ENCODE peak calls at places on chromosome 20, in seven cellular contexts. C, V, E, Z, X, W and N are unnamed samples.

GRCh38 chr20:57662313-57663240 is 42.4 kb upstream of the ZBP1 start:
- DNase-seq in C (no peak), V (peak), E (no peak), Z (no peak), X (peak), W (no peak), N (peak)

GRCh38 chr20:13035399-13036173 is 26.8 kb downstream of the SPTLC3 start:
- DNase-seq in C (no peak), V (no peak), E (no peak), Z (no peak), X (no peak), W (no peak), N (no peak)

GRCh38 chr20:709421-709820 is 33.8 kb upstream of the SCRT2 start:
- DNase-seq in C (no peak), V (no peak), E (no peak), Z (peak), X (peak), W (peak), N (peak)

GRCh38 chr20:62214067-62214466 is 6.0 kb downstream of the HRH3 start:
- DNase-seq in C (no peak), V (peak), E (no peak), Z (no peak), X (no peak), W (no peak), N (peak)

GRCh38 chr20:40692240-40693011 is 3.4 kb upstream of the MAFB start:
- DNase-seq in C (no peak), V (peak), E (no peak), Z (no peak), X (no peak), W (no peak), N (no peak)

GRCh38 chr20:871436-871835 is 37.9 kb downstream of the FAM110A start:
- DNase-seq in C (no peak), V (no peak), E (no peak), Z (no peak), X (no peak), W (no peak), N (no peak)

GRCh38 chr20:31595654-31596411 is 9.3 kb upstream of the ID1 start:
- DNase-seq in C (peak), V (peak), E (no peak), Z (peak), X (peak), W (peak), N (peak)

GRCh38 chr20:53365676-53366075 is 228.0 kb downstream of the ZNF217 start:
- DNase-seq in C (no peak), V (no peak), E (no peak), Z (no peak), X (no peak), W (no peak), N (no peak)

GRCh38 chr20:62368629-62369507 is 1.8 kb upstream of the LAMA5 start:
- DNase-seq in C (peak), V (peak), E (no peak), Z (peak), X (no peak), W (no peak), N (peak)

GRCh38 chr20:9087531-9088217 is 18.8 kb downstream of the PLCB4 start:
- DNase-seq in C (no peak), V (no peak), E (no peak), Z (no peak), X (no peak), W (no peak), N (no peak)

GRCh38 chr20:23265226-23265625 is 85.4 kb upstream of the NXT1 start:
- DNase-seq in C (peak), V (no peak), E (no peak), Z (peak), X (no peak), W (no peak), N (no peak)

GRCh38 chr20:13042458-13042794 is 33.7 kb downstream of the SPTLC3 start:
- DNase-seq in C (no peak), V (no peak), E (no peak), Z (no peak), X (no peak), W (no peak), N (no peak)

GRCh38 chr20:57508381-57508780 is 16.6 kb downstream of the CTCFL start:
- DNase-seq in C (no peak), V (no peak), E (no peak), Z (no peak), X (no peak), W (no peak), N (no peak)

GRCh38 chr20:39880890-39881289 is 808.1 kb downstream of the MAFB start:
- DNase-seq in C (no peak), V (no peak), E (no peak), Z (peak), X (no peak), W (no peak), N (no peak)

GRCh38 chr20:58149412-58150091 is 78.9 kb downstream of the ANKRD60 start:
- DNase-seq in C (no peak), V (no peak), E (no peak), Z (no peak), X (no peak), W (no peak), N (no peak)

GRCh38 chr20:53960586-53961386 is 109.6 kb downstream of the BCAS1 start:
- DNase-seq in C (no peak), V (no peak), E (no peak), Z (no peak), X (no peak), W (no peak), N (no peak)

GRCh38 chr20:58374906-58375760 is 13.9 kb upstream of the VAPB start:
- DNase-seq in C (peak), V (no peak), E (no peak), Z (peak), X (no peak), W (no peak), N (peak)

GRCh38 chr20:55555075-55555650 is 450.2 kb downstream of the CBLN4 start:
- DNase-seq in C (no peak), V (no peak), E (no peak), Z (no peak), X (no peak), W (no peak), N (no peak)

GRCh38 chr20:36573798-36574277 is 441 bp downstream of the TGIF2 start:
- DNase-seq in C (no peak), V (peak), E (no peak), Z (no peak), X (peak), W (peak), N (peak)

GRCh38 chr20:52190437-52191131 is 995 bp downstream of the ZFP64 start:
- DNase-seq in C (peak), V (no peak), E (peak), Z (peak), X (no peak), W (peak), N (no peak)

GRCh38 chr20:2585811-2586210 is 49.4 kb downstream of the TMC2 start:
- DNase-seq in C (peak), V (no peak), E (no peak), Z (peak), X (no peak), W (no peak), N (no peak)

GRCh38 chr20:31837896-31838397 is 7.5 kb downstream of the FOXS1 start:
- DNase-seq in C (peak), V (no peak), E (no peak), Z (peak), X (no peak), W (no peak), N (peak)

GRCh38 chr20:4470375-4470774 is 251.3 kb upstream of the PRND start:
- DNase-seq in C (peak), V (no peak), E (no peak), Z (no peak), X (no peak), W (no peak), N (no peak)

GRCh38 chr20:52926505-52926904 is 45.7 kb upstream of the TSHZ2 start:
- DNase-seq in C (no peak), V (no peak), E (no peak), Z (no peak), X (no peak), W (no peak), N (no peak)

GRCh38 chr20:53692465-53693067 is 98.9 kb upstream of the ZNF217 start:
- DNase-seq in C (peak), V (no peak), E (no peak), Z (peak), X (no peak), W (peak), N (peak)

DNA sequence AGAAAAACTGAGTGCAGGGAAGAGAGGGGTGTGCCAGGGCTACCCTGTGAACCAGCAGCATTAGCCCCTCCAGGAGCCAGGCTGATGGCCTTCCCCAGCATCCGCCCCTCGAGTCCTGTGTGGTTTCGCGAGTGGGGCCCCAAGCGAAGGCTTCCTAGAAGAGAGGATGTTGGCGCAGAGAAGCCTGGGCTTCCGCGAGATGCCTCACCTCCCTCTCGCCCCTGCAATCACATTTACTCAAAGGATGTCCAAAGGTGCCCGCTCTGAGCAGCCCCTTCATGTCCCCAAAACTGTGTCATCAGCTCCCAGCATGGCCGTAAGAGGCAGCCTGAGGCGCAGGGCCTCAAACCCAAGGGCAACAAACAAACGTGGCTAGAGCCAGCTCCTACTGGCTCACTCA is 111.7 kb downstream of the PREX1 start:
- DNase-seq in C (no peak), V (no peak), E (peak), Z (no peak), X (no peak), W (no peak), N (no peak)
- H3K27ac ChIP-seq in C (no peak), V (peak), E (peak), Z (no peak), X (peak), W (no peak), N (no peak)

DNA sequence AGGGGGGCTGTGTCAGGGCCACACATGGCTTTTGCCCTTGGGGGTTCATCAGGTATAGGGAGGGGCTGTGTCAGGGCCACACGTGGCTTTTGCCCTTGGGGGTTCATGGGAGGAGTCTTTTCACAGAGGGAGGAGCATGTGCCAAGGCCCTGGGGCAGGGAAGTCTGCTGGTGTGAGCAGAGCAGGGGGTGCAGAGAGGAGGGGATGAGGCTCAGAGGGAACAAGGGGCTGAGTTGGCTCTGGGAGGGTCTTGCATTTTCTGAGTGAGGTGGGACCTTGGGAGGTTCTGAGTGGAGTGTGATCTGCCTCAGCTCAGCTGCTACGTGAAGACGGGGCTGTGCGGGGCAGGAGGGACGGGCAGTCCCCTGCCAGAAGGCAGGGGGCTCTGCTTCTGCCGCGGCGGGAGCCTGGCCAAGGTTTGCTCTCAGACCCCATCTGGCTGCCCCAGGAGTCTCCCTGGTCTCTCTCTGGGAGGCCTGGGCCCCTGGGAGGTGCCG is 6.0 kb upstream of the SOX18 start:
- DNase-seq in C (no peak), V (no peak), E (no peak), Z (no peak), X (no peak), W (no peak), N (no peak)
- H3K4me3 ChIP-seq in C (no peak), V (no peak), E (no peak), Z (no peak), X (no peak), W (no peak), N (no peak)

DNA sequence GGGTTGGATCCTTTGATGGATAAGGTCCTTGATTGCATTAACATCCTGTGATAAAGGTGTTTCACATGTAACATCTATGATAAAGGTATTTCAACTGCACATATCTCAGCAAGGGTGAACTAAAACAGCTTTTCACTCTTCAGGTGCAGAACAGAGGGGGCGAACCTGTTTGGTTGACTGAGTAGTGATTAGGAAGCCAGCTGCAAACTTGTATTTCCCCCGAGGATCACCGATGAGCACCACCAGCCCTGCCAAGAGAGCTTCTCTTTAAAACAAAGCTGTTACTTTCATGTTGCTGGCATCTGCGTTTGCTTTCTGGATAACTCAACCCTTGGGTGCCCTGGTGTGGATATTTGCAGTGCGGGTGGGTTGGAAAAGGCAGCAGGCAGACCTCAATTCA is 39.6 kb downstream of the JAG1 start:
- DNase-seq in C (no peak), V (no peak), E (no peak), Z (no peak), X (no peak), W (no peak), N (no peak)
- H3K27ac ChIP-seq in C (no peak), V (no peak), E (no peak), Z (no peak), X (no peak), W (no peak), N (no peak)

DNA sequence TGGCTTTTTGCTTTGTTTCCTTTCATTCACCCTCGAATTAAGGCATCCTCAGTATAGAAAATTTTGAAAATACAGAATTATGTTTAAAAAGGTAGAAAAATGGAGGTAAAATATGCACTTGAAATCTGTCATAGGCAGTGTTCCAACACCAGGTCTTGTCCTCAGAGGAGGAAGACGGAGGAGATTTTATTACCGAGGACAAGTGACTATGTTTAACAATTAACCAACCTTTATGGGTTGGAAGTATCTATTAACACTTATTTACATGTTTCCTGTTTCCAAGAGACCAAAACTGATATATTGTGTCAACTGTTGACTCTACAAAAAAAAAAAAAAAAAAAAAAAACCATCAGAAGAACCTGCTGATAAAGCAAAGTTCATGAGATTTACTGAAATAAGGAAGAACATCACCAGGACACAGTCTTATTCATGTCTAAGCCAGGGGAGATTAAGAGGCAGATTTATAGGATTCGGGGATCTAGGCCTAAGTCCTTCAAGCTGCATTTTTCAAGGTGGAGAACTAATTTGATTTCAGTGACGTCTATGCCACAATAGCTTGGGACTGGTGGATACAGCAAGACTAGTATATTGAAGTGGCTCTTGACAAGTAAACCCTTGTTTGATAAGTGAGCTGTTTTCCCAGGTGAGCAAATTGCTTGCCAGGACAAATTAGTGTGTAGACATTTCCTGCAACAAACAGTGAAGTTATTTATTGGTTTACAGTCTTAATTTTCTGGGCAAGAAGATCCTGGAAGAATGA is 126.6 kb upstream of the NAA20 start:
- DNase-seq in C (no peak), V (no peak), E (no peak), Z (no peak), X (no peak), W (no peak), N (no peak)
- H3K4me3 ChIP-seq in C (no peak), V (peak), E (no peak), Z (no peak), X (peak), W (no peak), N (peak)

GRCh38 chr20:34643919-34644318 is 33.0 kb downstream of the PIGU start:
- DNase-seq in C (peak), V (no peak), E (no peak), Z (peak), X (no peak), W (peak), N (no peak)
- H3K27ac ChIP-seq in C (peak), V (no peak), E (no peak), Z (no peak), X (no peak), W (no peak), N (no peak)

GRCh38 chr20:18057994-18058349 is 256 bp upstream of the OVOL2 start:
- DNase-seq in C (no peak), V (no peak), E (no peak), Z (no peak), X (no peak), W (no peak), N (no peak)

GRCh38 chr20:18057106-18057993 is at the start of gene OVOL2:
- DNase-seq in C (no peak), V (peak), E (no peak), Z (no peak), X (peak), W (peak), N (no peak)

GRCh38 chr20:18058661-18059467 is 1.1 kb upstream of the OVOL2 start:
- DNase-seq in C (no peak), V (peak), E (no peak), Z (no peak), X (peak), W (peak), N (peak)

GRCh38 chr20:18056174-18057105 is 1.3 kb downstream of the OVOL2 start:
- DNase-seq in C (no peak), V (peak), E (no peak), Z (peak), X (peak), W (peak), N (no peak)

DNA sequence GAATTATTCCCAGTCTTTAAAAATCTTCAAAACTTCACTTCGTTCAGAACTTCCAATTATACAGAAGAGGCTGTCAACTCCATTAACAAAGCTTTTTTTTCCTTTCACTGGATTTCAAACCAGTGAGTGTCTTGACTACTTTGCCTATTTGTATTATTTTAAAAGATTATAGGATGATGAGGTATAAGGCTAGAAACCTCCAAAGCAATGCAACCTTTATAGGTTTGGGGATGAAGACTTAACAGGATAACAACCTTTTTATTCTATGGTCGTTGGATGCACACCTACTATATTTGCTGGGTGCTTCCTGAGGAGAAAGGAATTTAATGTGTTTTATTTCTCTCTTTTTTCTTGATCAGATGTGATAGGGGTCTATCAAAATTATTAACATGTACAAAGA is 1.9 kb upstream of the OVOL2 start:
- DNase-seq in C (no peak), V (no peak), E (no peak), Z (no peak), X (no peak), W (no peak), N (no peak)
- H3K4me3 ChIP-seq in C (no peak), V (no peak), E (no peak), Z (peak), X (no peak), W (no peak), N (no peak)

GRCh38 chr20:45953672-45954071 is 18.3 kb downstream of the ZNF335 start:
- DNase-seq in C (no peak), V (no peak), E (no peak), Z (no peak), X (no peak), W (no peak), N (no peak)

GRCh38 chr20:45951474-45951873 is 17.0 kb downstream of the PCIF1 start:
- DNase-seq in C (no peak), V (no peak), E (no peak), Z (no peak), X (no peak), W (no peak), N (no peak)

GRCh38 chr20:45952861-45953260 is 18.4 kb downstream of the PCIF1 start:
- DNase-seq in C (no peak), V (no peak), E (no peak), Z (no peak), X (no peak), W (no peak), N (no peak)

GRCh38 chr20:45950330-45950646 is 15.8 kb downstream of the PCIF1 start:
- DNase-seq in C (no peak), V (no peak), E (no peak), Z (no peak), X (no peak), W (no peak), N (no peak)

GRCh38 chr20:45951925-45952834 is 17.7 kb downstream of the PCIF1 start:
- DNase-seq in C (no peak), V (no peak), E (no peak), Z (no peak), X (no peak), W (no peak), N (no peak)
- H3K27ac ChIP-seq in C (no peak), V (no peak), E (no peak), Z (no peak), X (no peak), W (no peak), N (no peak)

GRCh38 chr20:20632644-20633043 is 79.8 kb downstream of the RALGAPA2 start:
- DNase-seq in C (no peak), V (no peak), E (no peak), Z (no peak), X (no peak), W (no peak), N (no peak)

GRCh38 chr20:20630551-20630950 is 81.9 kb downstream of the RALGAPA2 start:
- DNase-seq in C (no peak), V (no peak), E (no peak), Z (no peak), X (no peak), W (no peak), N (no peak)

GRCh38 chr20:20624914-20625313 is 87.5 kb downstream of the RALGAPA2 start:
- DNase-seq in C (no peak), V (no peak), E (no peak), Z (no peak), X (no peak), W (no peak), N (no peak)

GRCh38 chr20:20627471-20627870 is 85.0 kb downstream of the RALGAPA2 start:
- DNase-seq in C (no peak), V (no peak), E (no peak), Z (no peak), X (no peak), W (no peak), N (no peak)

GRCh38 chr20:20628314-20628713 is 84.1 kb downstream of the RALGAPA2 start:
- DNase-seq in C (no peak), V (no peak), E (no peak), Z (no peak), X (peak), W (no peak), N (no peak)
- H3K4me3 ChIP-seq in C (no peak), V (no peak), E (no peak), Z (no peak), X (no peak), W (no peak), N (no peak)